ENCODE peak calls at places on chromosome 4, in four cellular contexts. Q is substantia nigra; X is tibial nerve; E is effector memory CD4-positive, alpha-beta T cell. W is an unnamed sample.

GRCh38 chr4:86892639-86892965 is 380 bp upstream of the C4orf36 start:
- DNase-seq in Q (no peak), X (no peak), E (no peak), W (no peak)

GRCh38 chr4:4677825-4678522 is 136.1 kb upstream of the STX18 start:
- DNase-seq in Q (no peak), X (no peak), E (no peak), W (no peak)

GRCh38 chr4:180596888-180597483 is 1646.2 kb upstream of the TENM3 start:
- DNase-seq in Q (no peak), X (no peak), E (no peak), W (no peak)

GRCh38 chr4:68176904-68177303 is 47.2 kb upstream of the TMPRSS11F start:
- DNase-seq in Q (no peak), X (no peak), E (no peak), W (no peak)

GRCh38 chr4:173420324-173420752 is 21.4 kb upstream of the SCRG1 start:
- DNase-seq in Q (no peak), X (no peak), E (no peak), W (peak; percentile 6)

GRCh38 chr4:38311495-38311894 is 351.3 kb downstream of the PTTG2 start:
- DNase-seq in Q (no peak), X (no peak), E (no peak), W (no peak)

GRCh38 chr4:41303372-41304118 is 46.8 kb downstream of the UCHL1 start:
- DNase-seq in Q (no peak), X (no peak), E (no peak), W (no peak)

GRCh38 chr4:23153076-23153475 is 460.3 kb downstream of the GBA3 start:
- DNase-seq in Q (no peak), X (no peak), E (no peak), W (no peak)

GRCh38 chr4:112321768-112322684 is 24.9 kb downstream of the ALPK1 start:
- DNase-seq in Q (no peak), X (peak; percentile 54), E (peak; percentile 36), W (peak; percentile 57)

GRCh38 chr4:114384629-114385028 is 214.0 kb upstream of the UGT8 start:
- DNase-seq in Q (no peak), X (no peak), E (no peak), W (no peak)

GRCh38 chr4:127505203-127505602 is 127.6 kb upstream of the INTU start:
- DNase-seq in Q (no peak), X (no peak), E (no peak), W (no peak)

GRCh38 chr4:135382280-135382679 is 1180.7 kb upstream of the PABPC4L start:
- DNase-seq in Q (no peak), X (no peak), E (no peak), W (no peak)

GRCh38 chr4:79597266-79597665 is 189.2 kb upstream of the GK2 start:
- DNase-seq in Q (no peak), X (no peak), E (no peak), W (no peak)

GRCh38 chr4:85402371-85402770 is 72.6 kb upstream of the ARHGAP24 start:
- DNase-seq in Q (no peak), X (no peak), E (no peak), W (no peak)

GRCh38 chr4:153513596-153513995 is 47.4 kb downstream of the TMEM131L start:
- DNase-seq in Q (no peak), X (no peak), E (no peak), W (no peak)

GRCh38 chr4:102823897-102824296 is 3.5 kb downstream of the UBE2D3 start:
- DNase-seq in Q (no peak), X (no peak), E (no peak), W (no peak)

GRCh38 chr4:183635737-183636136 is 23.2 kb downstream of the RWDD4 start:
- DNase-seq in Q (no peak), X (no peak), E (no peak), W (no peak)

GRCh38 chr4:147760695-147761094 is 28.8 kb downstream of the ARHGAP10 start:
- DNase-seq in Q (no peak), X (peak; percentile 30), E (no peak), W (no peak)

GRCh38 chr4:166143227-166143626 is 270.2 kb downstream of the TLL1 start:
- DNase-seq in Q (no peak), X (no peak), E (no peak), W (peak; percentile 43)

GRCh38 chr4:41318839-41319530 is 62.3 kb downstream of the UCHL1 start:
- DNase-seq in Q (no peak), X (no peak), E (no peak), W (no peak)

GRCh38 chr4:69689530-69690111 is 36.6 kb upstream of the UGT2A1 start:
- DNase-seq in Q (no peak), X (no peak), E (no peak), W (no peak)

GRCh38 chr4:77220841-77221613 is 64.0 kb downstream of the CCNG2 start:
- DNase-seq in Q (no peak), X (no peak), E (no peak), W (no peak)

DNA sequence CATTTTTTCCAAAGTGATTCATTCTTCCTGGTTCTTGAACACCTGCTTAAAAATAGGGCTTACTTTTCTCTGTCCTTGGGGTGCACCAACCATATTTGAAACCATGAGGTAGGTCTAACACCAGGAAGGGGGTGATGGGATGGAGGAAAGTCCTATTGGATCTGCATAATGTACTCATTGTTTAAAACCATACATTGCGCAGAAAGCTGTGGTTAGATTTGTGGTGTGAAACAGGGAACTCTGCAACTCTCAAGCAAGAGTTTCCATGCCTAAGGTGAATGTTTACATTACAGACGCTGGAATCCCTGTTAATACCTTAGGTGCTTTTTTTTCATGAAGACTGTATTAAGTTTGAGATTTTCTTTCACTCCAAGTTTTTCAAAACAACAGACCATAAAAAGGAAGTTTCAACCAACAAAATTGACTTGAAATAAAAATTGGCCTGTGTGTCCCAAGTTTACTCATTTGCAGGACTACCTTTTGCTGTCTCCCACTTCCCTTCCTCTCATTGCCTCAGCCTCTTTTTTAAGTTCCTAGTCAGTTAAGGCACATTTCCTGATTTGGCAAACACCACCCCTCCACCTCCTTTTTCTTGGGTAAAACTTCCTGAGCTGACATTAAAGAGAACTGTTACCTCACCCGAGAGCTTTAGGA is 48.0 kb upstream of the RBPJ start:
- DNase-seq in Q (no peak), X (no peak), E (no peak), W (no peak)
- H3K27ac ChIP-seq in Q (no peak overlapping the region), X (no peak overlapping the region), E (no peak overlapping the region), W (no peak overlapping the region)

GRCh38 chr4:72216539-72217277 is 184.9 kb downstream of the NPFFR2 start:
- DNase-seq in Q (no peak), X (no peak), E (no peak), W (no peak)

GRCh38 chr4:72215198-72215597 is 183.4 kb downstream of the NPFFR2 start:
- DNase-seq in Q (no peak), X (no peak), E (no peak), W (no peak)

DNA sequence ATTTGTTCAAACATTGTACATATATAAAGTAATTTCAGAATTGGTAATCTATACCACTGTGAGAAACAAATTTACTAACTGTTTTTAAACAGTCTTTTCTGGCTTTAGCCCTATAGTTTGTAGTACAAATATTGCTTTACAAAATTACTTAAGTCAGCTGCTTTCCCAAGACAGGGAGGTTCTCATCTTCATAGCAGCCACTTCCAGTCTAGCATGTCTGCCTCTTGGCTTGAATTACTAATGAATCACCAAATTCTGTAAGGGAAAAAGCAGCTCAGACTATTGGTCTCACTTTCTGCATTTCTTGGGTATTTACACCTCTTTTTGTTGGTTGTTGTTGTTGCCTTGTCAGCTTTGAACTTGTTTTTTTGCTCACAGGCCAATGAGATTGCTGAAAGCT is 187.2 kb downstream of the NPFFR2 start:
- DNase-seq in Q (no peak), X (no peak), E (no peak), W (no peak)
- H3K27ac ChIP-seq in Q (no peak overlapping the region), X (no peak overlapping the region), E (no peak overlapping the region), W (no peak overlapping the region)

GRCh38 chr4:70873216-70873615 is 29.0 kb upstream of the MOB1B start:
- DNase-seq in Q (no peak), X (no peak), E (no peak), W (no peak)

GRCh38 chr4:70877539-70877938 is 24.6 kb upstream of the MOB1B start:
- DNase-seq in Q (no peak), X (no peak), E (no peak), W (no peak)

GRCh38 chr4:70868778-70869177 is 29.1 kb upstream of the GRSF1 start:
- DNase-seq in Q (no peak), X (no peak), E (no peak), W (no peak)

DNA sequence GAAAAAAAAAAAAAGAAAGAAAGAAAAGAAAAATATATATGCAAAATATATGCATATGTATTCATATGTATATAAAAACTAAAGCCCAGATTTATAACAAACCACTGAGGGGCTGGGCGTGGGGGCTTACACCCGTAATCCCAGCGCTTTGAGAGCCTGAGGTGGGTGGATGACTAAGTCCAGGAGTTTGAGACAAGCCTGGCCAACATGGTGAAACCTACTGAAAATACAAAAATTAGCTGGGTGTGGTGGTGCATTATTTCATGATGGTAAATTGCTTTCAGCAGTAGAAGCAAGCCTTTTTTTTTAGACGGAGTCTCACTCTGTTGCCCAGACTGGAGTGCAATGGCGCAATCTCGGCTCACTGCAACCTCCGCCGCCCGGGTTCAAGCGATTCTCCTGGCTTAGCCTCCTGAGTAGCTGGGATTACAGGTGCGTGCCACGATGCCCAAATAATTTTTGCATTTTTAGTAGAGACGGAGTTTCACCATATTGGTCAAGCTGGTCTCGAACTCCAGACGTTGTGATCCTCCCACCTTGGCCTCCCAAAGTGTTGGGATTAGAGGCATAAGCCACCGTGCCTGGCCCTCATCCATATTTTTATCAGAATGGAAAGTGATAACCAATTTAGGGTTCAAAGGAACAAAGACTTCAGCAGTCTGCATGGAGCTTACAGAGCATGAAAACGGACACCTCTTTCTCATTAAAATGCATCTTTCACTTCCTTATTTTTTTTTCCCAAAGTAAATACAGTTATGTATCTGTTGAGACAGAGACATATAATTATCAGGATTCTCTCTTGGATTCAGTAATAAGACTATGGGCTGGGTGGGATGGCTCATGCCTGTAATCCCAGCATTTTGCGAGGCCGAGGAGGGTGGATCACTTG is 27.7 kb upstream of the MOB1B start:
- DNase-seq in Q (no peak), X (no peak), E (no peak), W (no peak)
- H3K27ac ChIP-seq in Q (no peak overlapping the region), X (no peak overlapping the region), E (no peak overlapping the region), W (no peak overlapping the region)

GRCh38 chr4:168096444-168096784 is 4.1 kb downstream of the ANXA10 start:
- DNase-seq in Q (no peak), X (no peak), E (no peak), W (no peak)

GRCh38 chr4:168097161-168097560 is 4.8 kb downstream of the ANXA10 start:
- DNase-seq in Q (no peak), X (no peak), E (no peak), W (no peak)

GRCh38 chr4:168092176-168092712 is at the start of gene ANXA10:
- DNase-seq in Q (no peak), X (no peak), E (no peak), W (no peak)

GRCh38 chr4:168098257-168098717 is 6.0 kb downstream of the ANXA10 start:
- DNase-seq in Q (no peak), X (no peak), E (no peak), W (no peak)

GRCh38 chr4:168095776-168096443 is 3.6 kb downstream of the ANXA10 start:
- DNase-seq in Q (no peak), X (no peak), E (no peak), W (no peak)
- H3K27ac ChIP-seq in Q (no peak overlapping the region), X (no peak overlapping the region), E (no peak overlapping the region), W (no peak overlapping the region)